ENCODE peak calls at places on chromosomes 3 and 15, in eight cellular contexts. One of them, this sample, is unnamed.

GRCh38 chr3:71241981-71242552 is 341.5 kb downstream of the FOXP1 start:
- DNase-seq in KG1: no peak
- DNase-seq in activated naive CD4-positive, alpha-beta T cell treated with Interleukin-2 at 50 U/mL for 16 hours: no peak
- DNase-seq in HS-27A: no peak
- DNase-seq in left ventricle myocardium superior: no peak
- DNase-seq in NCI-H1092: no peak
- DNase-seq in activated naive CD8-positive, alpha-beta T cell treated with anti-CD3 and anti-CD28 coated beads, Interleukin-2, amount 50 U/mL, for 16 hours: no peak
- DNase-seq in activated T-helper 1 cell treated with Interleukin-2 at 50 U/mL for 16 hours: no peak
- DNase-seq in this sample: no peak

GRCh38 chr15:31853370-31853769 is 176.9 kb upstream of the CHRNA7 start:
- DNase-seq in HS-27A: no peak
- DNase-seq in KG1: no peak
- DNase-seq in NCI-H1092: no peak
- DNase-seq in activated naive CD8-positive, alpha-beta T cell treated with anti-CD3 and anti-CD28 coated beads, Interleukin-2, amount 50 U/mL, for 16 hours: no peak
- DNase-seq in left ventricle myocardium superior: no peak
- DNase-seq in activated T-helper 1 cell treated with Interleukin-2 at 50 U/mL for 16 hours: no peak
- DNase-seq in activated naive CD4-positive, alpha-beta T cell treated with Interleukin-2 at 50 U/mL for 16 hours: no peak
- DNase-seq in this sample: no peak

GRCh38 chr3:56357266-56357665 is 111.0 kb downstream of the ERC2 start:
- DNase-seq in left ventricle myocardium superior: no peak
- DNase-seq in HS-27A: no peak
- DNase-seq in activated T-helper 1 cell treated with Interleukin-2 at 50 U/mL for 16 hours: no peak
- DNase-seq in KG1: no peak
- DNase-seq in activated naive CD8-positive, alpha-beta T cell treated with anti-CD3 and anti-CD28 coated beads, Interleukin-2, amount 50 U/mL, for 16 hours: no peak
- DNase-seq in activated naive CD4-positive, alpha-beta T cell treated with Interleukin-2 at 50 U/mL for 16 hours: no peak
- DNase-seq in NCI-H1092: no peak
- DNase-seq in this sample: no peak

GRCh38 chr3:171825222-171825828 is 15.0 kb upstream of the PLD1 start:
- DNase-seq in HS-27A: no peak
- DNase-seq in activated naive CD4-positive, alpha-beta T cell treated with Interleukin-2 at 50 U/mL for 16 hours: no peak
- DNase-seq in left ventricle myocardium superior: no peak
- DNase-seq in NCI-H1092: no peak
- DNase-seq in KG1: no peak
- DNase-seq in activated naive CD8-positive, alpha-beta T cell treated with anti-CD3 and anti-CD28 coated beads, Interleukin-2, amount 50 U/mL, for 16 hours: no peak
- DNase-seq in activated T-helper 1 cell treated with Interleukin-2 at 50 U/mL for 16 hours: no peak
- DNase-seq in this sample: no peak

GRCh38 chr15:57472861-57473260 is 96.6 kb downstream of the CGNL1 start:
- DNase-seq in HS-27A: no peak
- DNase-seq in NCI-H1092: no peak
- DNase-seq in activated naive CD8-positive, alpha-beta T cell treated with anti-CD3 and anti-CD28 coated beads, Interleukin-2, amount 50 U/mL, for 16 hours: no peak
- DNase-seq in left ventricle myocardium superior: no peak
- DNase-seq in KG1: no peak
- DNase-seq in activated T-helper 1 cell treated with Interleukin-2 at 50 U/mL for 16 hours: no peak
- DNase-seq in activated naive CD4-positive, alpha-beta T cell treated with Interleukin-2 at 50 U/mL for 16 hours: no peak
- DNase-seq in this sample: no peak

GRCh38 chr15:82184776-82185175 is 77.8 kb downstream of the EFL1 start:
- DNase-seq in left ventricle myocardium superior: no peak
- DNase-seq in activated naive CD8-positive, alpha-beta T cell treated with anti-CD3 and anti-CD28 coated beads, Interleukin-2, amount 50 U/mL, for 16 hours: no peak
- DNase-seq in activated T-helper 1 cell treated with Interleukin-2 at 50 U/mL for 16 hours: no peak
- DNase-seq in activated naive CD4-positive, alpha-beta T cell treated with Interleukin-2 at 50 U/mL for 16 hours: no peak
- DNase-seq in HS-27A: no peak
- DNase-seq in KG1: no peak
- DNase-seq in NCI-H1092: no peak
- DNase-seq in this sample: no peak

GRCh38 chr3:43637702-43638101 is 15.9 kb upstream of the ANO10 start:
- DNase-seq in HS-27A: no peak
- DNase-seq in activated T-helper 1 cell treated with Interleukin-2 at 50 U/mL for 16 hours: no peak
- DNase-seq in activated naive CD4-positive, alpha-beta T cell treated with Interleukin-2 at 50 U/mL for 16 hours: no peak
- DNase-seq in activated naive CD8-positive, alpha-beta T cell treated with anti-CD3 and anti-CD28 coated beads, Interleukin-2, amount 50 U/mL, for 16 hours: no peak
- DNase-seq in NCI-H1092: no peak
- DNase-seq in left ventricle myocardium superior: no peak
- DNase-seq in KG1: no peak
- DNase-seq in this sample: no peak

GRCh38 chr3:38138347-38139190 is at the start of gene MYD88:
- DNase-seq in activated naive CD8-positive, alpha-beta T cell treated with anti-CD3 and anti-CD28 coated beads, Interleukin-2, amount 50 U/mL, for 16 hours: peak
- DNase-seq in activated naive CD4-positive, alpha-beta T cell treated with Interleukin-2 at 50 U/mL for 16 hours: peak
- DNase-seq in left ventricle myocardium superior: peak
- DNase-seq in NCI-H1092: no peak
- DNase-seq in activated T-helper 1 cell treated with Interleukin-2 at 50 U/mL for 16 hours: peak
- DNase-seq in KG1: peak
- DNase-seq in HS-27A: no peak
- DNase-seq in this sample: peak

GRCh38 chr3:10223676-10224639 is 24.3 kb upstream of the TATDN2 start:
- DNase-seq in activated T-helper 1 cell treated with Interleukin-2 at 50 U/mL for 16 hours: peak
- DNase-seq in NCI-H1092: no peak
- DNase-seq in left ventricle myocardium superior: no peak
- DNase-seq in activated naive CD4-positive, alpha-beta T cell treated with Interleukin-2 at 50 U/mL for 16 hours: peak
- DNase-seq in activated naive CD8-positive, alpha-beta T cell treated with anti-CD3 and anti-CD28 coated beads, Interleukin-2, amount 50 U/mL, for 16 hours: no peak
- DNase-seq in KG1: peak
- DNase-seq in HS-27A: no peak
- DNase-seq in this sample: no peak

GRCh38 chr15:29132110-29132420 is 137.6 kb downstream of the NSMCE3 start:
- DNase-seq in KG1: no peak
- DNase-seq in NCI-H1092: no peak
- DNase-seq in activated naive CD4-positive, alpha-beta T cell treated with Interleukin-2 at 50 U/mL for 16 hours: no peak
- DNase-seq in left ventricle myocardium superior: no peak
- DNase-seq in HS-27A: no peak
- DNase-seq in activated T-helper 1 cell treated with Interleukin-2 at 50 U/mL for 16 hours: no peak
- DNase-seq in activated naive CD8-positive, alpha-beta T cell treated with anti-CD3 and anti-CD28 coated beads, Interleukin-2, amount 50 U/mL, for 16 hours: no peak
- DNase-seq in this sample: peak

GRCh38 chr3:130843441-130843840 is 50.4 kb upstream of the ATP2C1 start:
- DNase-seq in left ventricle myocardium superior: no peak
- DNase-seq in activated T-helper 1 cell treated with Interleukin-2 at 50 U/mL for 16 hours: no peak
- DNase-seq in KG1: no peak
- DNase-seq in HS-27A: no peak
- DNase-seq in NCI-H1092: peak
- DNase-seq in activated naive CD8-positive, alpha-beta T cell treated with anti-CD3 and anti-CD28 coated beads, Interleukin-2, amount 50 U/mL, for 16 hours: no peak
- DNase-seq in activated naive CD4-positive, alpha-beta T cell treated with Interleukin-2 at 50 U/mL for 16 hours: no peak
- DNase-seq in this sample: no peak

GRCh38 chr15:72698938-72699337 is 12.9 kb downstream of the BBS4 start:
- DNase-seq in HS-27A: no peak
- DNase-seq in NCI-H1092: no peak
- DNase-seq in KG1: no peak
- DNase-seq in activated naive CD8-positive, alpha-beta T cell treated with anti-CD3 and anti-CD28 coated beads, Interleukin-2, amount 50 U/mL, for 16 hours: no peak
- DNase-seq in left ventricle myocardium superior: no peak
- DNase-seq in activated T-helper 1 cell treated with Interleukin-2 at 50 U/mL for 16 hours: no peak
- DNase-seq in activated naive CD4-positive, alpha-beta T cell treated with Interleukin-2 at 50 U/mL for 16 hours: no peak
- DNase-seq in this sample: no peak

GRCh38 chr3:190444576-190445145 is 5.0 kb downstream of the TMEM207 start:
- DNase-seq in KG1: no peak
- DNase-seq in activated naive CD4-positive, alpha-beta T cell treated with Interleukin-2 at 50 U/mL for 16 hours: no peak
- DNase-seq in NCI-H1092: no peak
- DNase-seq in activated T-helper 1 cell treated with Interleukin-2 at 50 U/mL for 16 hours: no peak
- DNase-seq in left ventricle myocardium superior: no peak
- DNase-seq in HS-27A: no peak
- DNase-seq in activated naive CD8-positive, alpha-beta T cell treated with anti-CD3 and anti-CD28 coated beads, Interleukin-2, amount 50 U/mL, for 16 hours: no peak
- DNase-seq in this sample: no peak

GRCh38 chr3:37961622-37962455 is 28.7 kb upstream of the VILL start:
- DNase-seq in activated naive CD8-positive, alpha-beta T cell treated with anti-CD3 and anti-CD28 coated beads, Interleukin-2, amount 50 U/mL, for 16 hours: no peak
- DNase-seq in left ventricle myocardium superior: no peak
- DNase-seq in activated T-helper 1 cell treated with Interleukin-2 at 50 U/mL for 16 hours: no peak
- DNase-seq in activated naive CD4-positive, alpha-beta T cell treated with Interleukin-2 at 50 U/mL for 16 hours: no peak
- DNase-seq in NCI-H1092: no peak
- DNase-seq in HS-27A: no peak
- DNase-seq in KG1: no peak
- DNase-seq in this sample: no peak

GRCh38 chr3:35437381-35437780 is 201.9 kb upstream of the ARPP21 start:
- DNase-seq in KG1: no peak
- DNase-seq in HS-27A: no peak
- DNase-seq in left ventricle myocardium superior: no peak
- DNase-seq in activated naive CD8-positive, alpha-beta T cell treated with anti-CD3 and anti-CD28 coated beads, Interleukin-2, amount 50 U/mL, for 16 hours: no peak
- DNase-seq in activated T-helper 1 cell treated with Interleukin-2 at 50 U/mL for 16 hours: no peak
- DNase-seq in activated naive CD4-positive, alpha-beta T cell treated with Interleukin-2 at 50 U/mL for 16 hours: no peak
- DNase-seq in NCI-H1092: no peak
- DNase-seq in this sample: no peak

GRCh38 chr3:11327619-11328018 is 55.4 kb downstream of the ATG7 start:
- DNase-seq in activated naive CD4-positive, alpha-beta T cell treated with Interleukin-2 at 50 U/mL for 16 hours: no peak
- DNase-seq in left ventricle myocardium superior: no peak
- DNase-seq in HS-27A: no peak
- DNase-seq in NCI-H1092: no peak
- DNase-seq in activated T-helper 1 cell treated with Interleukin-2 at 50 U/mL for 16 hours: no peak
- DNase-seq in activated naive CD8-positive, alpha-beta T cell treated with anti-CD3 and anti-CD28 coated beads, Interleukin-2, amount 50 U/mL, for 16 hours: no peak
- DNase-seq in KG1: no peak
- DNase-seq in this sample: no peak

GRCh38 chr3:87958289-87958688 is 100.5 kb downstream of the CGGBP1 start:
- DNase-seq in activated naive CD4-positive, alpha-beta T cell treated with Interleukin-2 at 50 U/mL for 16 hours: no peak
- DNase-seq in KG1: no peak
- DNase-seq in left ventricle myocardium superior: no peak
- DNase-seq in activated naive CD8-positive, alpha-beta T cell treated with anti-CD3 and anti-CD28 coated beads, Interleukin-2, amount 50 U/mL, for 16 hours: no peak
- DNase-seq in HS-27A: no peak
- DNase-seq in NCI-H1092: no peak
- DNase-seq in activated T-helper 1 cell treated with Interleukin-2 at 50 U/mL for 16 hours: no peak
- DNase-seq in this sample: no peak

GRCh38 chr3:134361162-134361831 is 12.9 kb downstream of the AMOTL2 start:
- DNase-seq in activated naive CD8-positive, alpha-beta T cell treated with anti-CD3 and anti-CD28 coated beads, Interleukin-2, amount 50 U/mL, for 16 hours: no peak
- DNase-seq in activated naive CD4-positive, alpha-beta T cell treated with Interleukin-2 at 50 U/mL for 16 hours: no peak
- DNase-seq in NCI-H1092: no peak
- DNase-seq in activated T-helper 1 cell treated with Interleukin-2 at 50 U/mL for 16 hours: no peak
- DNase-seq in KG1: no peak
- DNase-seq in HS-27A: no peak
- DNase-seq in left ventricle myocardium superior: peak
- DNase-seq in this sample: peak

GRCh38 chr15:31399544-31400171 is 73.0 kb downstream of the KLF13 start:
- DNase-seq in NCI-H1092: no peak
- DNase-seq in activated T-helper 1 cell treated with Interleukin-2 at 50 U/mL for 16 hours: no peak
- DNase-seq in activated naive CD4-positive, alpha-beta T cell treated with Interleukin-2 at 50 U/mL for 16 hours: no peak
- DNase-seq in KG1: no peak
- DNase-seq in activated naive CD8-positive, alpha-beta T cell treated with anti-CD3 and anti-CD28 coated beads, Interleukin-2, amount 50 U/mL, for 16 hours: no peak
- DNase-seq in HS-27A: no peak
- DNase-seq in left ventricle myocardium superior: no peak
- DNase-seq in this sample: peak

GRCh38 chr3:11120091-11120845 is 34.0 kb upstream of the HRH1 start:
- DNase-seq in KG1: no peak
- DNase-seq in HS-27A: no peak
- DNase-seq in NCI-H1092: no peak
- DNase-seq in activated naive CD4-positive, alpha-beta T cell treated with Interleukin-2 at 50 U/mL for 16 hours: no peak
- DNase-seq in left ventricle myocardium superior: no peak
- DNase-seq in activated naive CD8-positive, alpha-beta T cell treated with anti-CD3 and anti-CD28 coated beads, Interleukin-2, amount 50 U/mL, for 16 hours: no peak
- DNase-seq in activated T-helper 1 cell treated with Interleukin-2 at 50 U/mL for 16 hours: no peak
- DNase-seq in this sample: no peak

GRCh38 chr3:194577985-194578905 is 55.0 kb downstream of the TMEM44 start:
- DNase-seq in activated naive CD8-positive, alpha-beta T cell treated with anti-CD3 and anti-CD28 coated beads, Interleukin-2, amount 50 U/mL, for 16 hours: no peak
- DNase-seq in NCI-H1092: no peak
- DNase-seq in activated T-helper 1 cell treated with Interleukin-2 at 50 U/mL for 16 hours: no peak
- DNase-seq in activated naive CD4-positive, alpha-beta T cell treated with Interleukin-2 at 50 U/mL for 16 hours: peak
- DNase-seq in left ventricle myocardium superior: no peak
- DNase-seq in HS-27A: peak
- DNase-seq in KG1: no peak
- DNase-seq in this sample: peak

GRCh38 chr3:190458040-190458439 is 8.3 kb upstream of the TMEM207 start:
- DNase-seq in left ventricle myocardium superior: no peak
- DNase-seq in activated naive CD4-positive, alpha-beta T cell treated with Interleukin-2 at 50 U/mL for 16 hours: no peak
- DNase-seq in activated naive CD8-positive, alpha-beta T cell treated with anti-CD3 and anti-CD28 coated beads, Interleukin-2, amount 50 U/mL, for 16 hours: no peak
- DNase-seq in NCI-H1092: no peak
- DNase-seq in HS-27A: no peak
- DNase-seq in KG1: no peak
- DNase-seq in activated T-helper 1 cell treated with Interleukin-2 at 50 U/mL for 16 hours: no peak
- DNase-seq in this sample: no peak

GRCh38 chr15:82688691-82689090 is 21.0 kb downstream of the AP3B2 start:
- DNase-seq in activated naive CD8-positive, alpha-beta T cell treated with anti-CD3 and anti-CD28 coated beads, Interleukin-2, amount 50 U/mL, for 16 hours: no peak
- DNase-seq in left ventricle myocardium superior: no peak
- DNase-seq in activated T-helper 1 cell treated with Interleukin-2 at 50 U/mL for 16 hours: no peak
- DNase-seq in activated naive CD4-positive, alpha-beta T cell treated with Interleukin-2 at 50 U/mL for 16 hours: no peak
- DNase-seq in HS-27A: no peak
- DNase-seq in KG1: no peak
- DNase-seq in NCI-H1092: no peak
- DNase-seq in this sample: no peak

This sample was measured in kidney.